ENCODE peak calls at places on chromosomes 3 and 15, in ten cellular contexts. L is spleen; M is ELR; E is stimulated activated CD8-positive, alpha-beta memory T cell treated with anti-CD3 and anti-CD28 coated beads, Interleukin-7, amount 100 ng/mL, for 1 hour; O is MV-4-11; F is NCI-H446 treated with DMSO at 0.1 percent for 48 hours; D is AG20443; Y is SK-MEL-5; G is hepatic stellate cell; S is SJSA1. R is an unnamed sample.

GRCh38 chr3:114451051-114451451 is 157.2 kb downstream of the TIGIT start:
- DNase-seq in F (no peak), E (no peak), G (no peak), M (no peak), L (no peak), D (no peak), O (no peak), S (no peak), Y (no peak), R (peak; percentile 78)

GRCh38 chr3:13093687-13094086 is 20.5 kb upstream of the IQSEC1 start:
- DNase-seq in G (peak; percentile 53), O (peak; percentile 3), M (peak; percentile 13), L (no peak), Y (peak; percentile 30), D (no peak), S (no peak), E (no peak), F (no peak), R (no peak)

GRCh38 chr15:24977686-24978085 is 22.9 kb downstream of the SNRPN start:
- DNase-seq in Y (no peak), F (no peak), G (no peak), S (no peak), E (no peak), M (no peak), L (no peak), D (no peak), O (no peak), R (no peak)

GRCh38 chr3:46903341-46904302 is 26.1 kb downstream of the PTH1R start:
- DNase-seq in M (peak; percentile 85), S (no peak), O (peak; percentile 37), G (peak; percentile 85), F (no peak), Y (no peak), D (peak; percentile 82), E (no peak), L (peak; percentile 64), R (no peak)

GRCh38 chr15:45790325-45790943 is 155.6 kb downstream of the SQOR start:
- DNase-seq in O (peak; percentile 43), L (no peak), S (no peak), F (no peak), M (peak; percentile 28), E (no peak), G (peak; percentile 21), Y (peak; percentile 55), D (peak; percentile 43), R (peak; percentile 22)

GRCh38 chr3:76122007-76122406 is 336.7 kb upstream of the ZNF717 start:
- DNase-seq in M (peak; percentile 63), S (no peak), F (no peak), E (no peak), D (peak; percentile 10), O (peak; percentile 74), G (no peak), Y (no peak), L (no peak), R (no peak)

GRCh38 chr3:56889131-56889530 is 87.4 kb upstream of the ARHGEF3 start:
- DNase-seq in Y (no peak), M (no peak), L (no peak), G (no peak), D (no peak), F (no peak), O (no peak), E (no peak), S (no peak), R (no peak)

GRCh38 chr15:51038258-51039042 is 56.3 kb downstream of the TNFAIP8L3 start:
- DNase-seq in L (no peak), D (no peak), E (no peak), F (no peak), O (no peak), G (no peak), M (no peak), Y (no peak), S (no peak), R (no peak)

GRCh38 chr15:52150043-52150825 is 37.7 kb upstream of the BCL2L10 start:
- DNase-seq in F (no peak), M (no peak), G (no peak), D (no peak), L (no peak), S (no peak), E (no peak), O (no peak), Y (no peak), R (no peak)

GRCh38 chr3:22959593-22959992 is 243.5 kb upstream of the UBE2E2 start:
- DNase-seq in M (no peak), E (no peak), Y (no peak), S (no peak), F (no peak), L (no peak), G (no peak), O (no peak), D (no peak), R (peak; percentile 15)

GRCh38 chr3:184864012-184864411 is 52.0 kb downstream of the VPS8 start:
- DNase-seq in Y (no peak), G (no peak), E (no peak), M (no peak), F (no peak), O (no peak), L (no peak), D (no peak), S (no peak), R (peak; percentile 17)

GRCh38 chr3:112109313-112109712 is 23.1 kb downstream of the C3orf52 start:
- DNase-seq in G (no peak), L (no peak), E (no peak), M (no peak), D (no peak), Y (no peak), F (no peak), O (no peak), S (no peak), R (no peak)

GRCh38 chr3:122824465-122825379 is 29.9 kb downstream of the SLC49A4 start:
- DNase-seq in F (no peak), E (no peak), S (no peak), Y (peak; percentile 89), O (no peak), D (peak; percentile 14), L (no peak), G (no peak), M (peak; percentile 25), R (no peak)

GRCh38 chr3:155112661-155113389 is 32.7 kb downstream of the MME start:
- DNase-seq in F (no peak), G (no peak), O (no peak), E (no peak), Y (no peak), M (no peak), S (no peak), D (no peak), L (no peak), R (no peak)

GRCh38 chr3:126654571-126655393 is at the start of gene TXNRD3:
- DNase-seq in O (no peak), G (peak; percentile 77), E (peak; percentile 56), L (peak; percentile 91), Y (peak; percentile 82), M (peak; percentile 80), D (peak; percentile 97), S (peak; percentile 67), F (no peak), R (peak; percentile 49)

GRCh38 chr15:25677719-25678497 is 185.2 kb downstream of the ATP10A start:
- DNase-seq in F (no peak), Y (no peak), L (no peak), G (no peak), D (no peak), E (no peak), M (no peak), S (no peak), O (no peak), R (no peak)

GRCh38 chr3:193777524-193777923 is 184.5 kb downstream of the OPA1 start:
- DNase-seq in Y (peak; percentile 24), S (no peak), O (no peak), L (no peak), G (no peak), M (no peak), F (no peak), E (no peak), D (no peak), R (no peak)

GRCh38 chr3:153980252-153980590 is 141.0 kb upstream of the ARHGEF26 start:
- DNase-seq in E (no peak), Y (no peak), S (no peak), G (no peak), D (no peak), F (no peak), M (no peak), O (no peak), L (no peak), R (no peak)

GRCh38 chr3:182525975-182526374 is 267.3 kb upstream of the ATP11B start:
- DNase-seq in F (no peak), G (no peak), D (no peak), S (no peak), M (no peak), L (no peak), E (no peak), Y (no peak), O (no peak), R (no peak)

R was measured in pons.